ENCODE peak calls at places on chromosomes 13 and 19, in eight cellular contexts. L is HT1080; E is NCI-H510A treated with DMSO at 0.1 percent for 48 hours; R is activated CD4-positive, CD25-positive, alpha-beta regulatory T cell; A is left colon; T is stimulated activated CD4-positive, alpha-beta T cell treated with anti-CD3 and anti-CD28 coated beads, Interleukin-1b, Interleukin-23, amount 100 ng/mL, for 4 hours; X is LoVo; S is mucosa of gallbladder. M is an unnamed sample.

GRCh38 chr19:38433268-38433733 is at the start of gene RYR1:
- DNase-seq in L (no peak), E (no peak), R (peak; percentile 45), A (peak; percentile 48), T (peak; percentile 16), X (no peak), S (peak; percentile 19), M (no peak)

GRCh38 chr13:98853791-98854191 is 101.3 kb upstream of the SLC15A1 start:
- DNase-seq in L (peak; percentile 10), E (no peak), R (no peak), A (peak; percentile 41), T (no peak), X (no peak), S (no peak), M (no peak)

GRCh38 chr19:28393574-28394336 is 819.2 kb downstream of the UQCRFS1 start:
- DNase-seq in L (peak; percentile 22), E (no peak), R (no peak), A (no peak), T (no peak), X (no peak), S (no peak), M (no peak)

GRCh38 chr19:3478409-3479176 is 1.7 kb downstream of the SMIM24 start:
- DNase-seq in L (no peak), E (no peak), R (no peak), A (no peak), T (no peak), X (no peak), S (no peak), M (no peak)

GRCh38 chr13:36820222-36820621 is 1.2 kb downstream of the RFXAP start:
- DNase-seq in L (no peak), E (no peak), R (no peak), A (no peak), T (no peak), X (no peak), S (no peak), M (no peak)

GRCh38 chr19:43318796-43319314 is 34.6 kb upstream of the CD177 start:
- DNase-seq in L (no peak), E (no peak), R (no peak), A (no peak), T (no peak), X (no peak), S (no peak), M (no peak)

GRCh38 chr13:114089341-114089740 is 43.1 kb downstream of the RASA3 start:
- DNase-seq in L (no peak), E (peak; percentile 12), R (no peak), A (peak; percentile 18), T (no peak), X (no peak), S (no peak), M (no peak)

GRCh38 chr19:49020931-49021895 is 2.9 kb downstream of the CGB3 start:
- DNase-seq in L (peak; percentile 76), E (no peak), R (no peak), A (no peak), T (no peak), X (no peak), S (no peak), M (no peak)

GRCh38 chr13:92377396-92377795 is 849.2 kb upstream of the GPC6 start:
- DNase-seq in L (no peak), E (no peak), R (no peak), A (no peak), T (no peak), X (no peak), S (no peak), M (no peak)

GRCh38 chr13:90545070-90545840 is 802.2 kb upstream of the MIR17HG start:
- DNase-seq in L (peak; percentile 34), E (peak; percentile 90), R (no peak), A (no peak), T (no peak), X (no peak), S (no peak), M (no peak)

GRCh38 chr19:35495107-35496064 is 5.1 kb upstream of the KRTDAP start:
- DNase-seq in L (peak; percentile 44), E (peak; percentile 3), R (peak; percentile 45), A (peak; percentile 35), T (peak; percentile 85), X (peak; percentile 75), S (peak; percentile 28), M (peak; percentile 40)

GRCh38 chr13:47170971-47171370 is 274.1 kb upstream of the HTR2A start:
- DNase-seq in L (no peak), E (no peak), R (no peak), A (no peak), T (no peak), X (no peak), S (no peak), M (no peak)

GRCh38 chr13:79901336-79901735 is 420.4 kb downstream of the NDFIP2 start:
- DNase-seq in L (peak; percentile 32), E (no peak), R (no peak), A (no peak), T (no peak), X (no peak), S (no peak), M (no peak)

GRCh38 chr19:50723069-50723468 is at the start of gene CLEC11A:
- DNase-seq in L (peak; percentile 91), E (no peak), R (no peak), A (peak; percentile 37), T (no peak), X (no peak), S (peak; percentile 46), M (no peak)

GRCh38 chr19:38304866-38305429 is 897 bp downstream of the C19orf33 start:
- DNase-seq in L (no peak), E (no peak), R (no peak), A (peak; percentile 95), T (no peak), X (peak; percentile 94), S (peak; percentile 90), M (peak; percentile 88)

GRCh38 chr19:44750713-44751112 is 2.2 kb downstream of the BCL3 start:
- DNase-seq in L (no peak), E (no peak), R (no peak), A (no peak), T (no peak), X (no peak), S (no peak), M (no peak)

GRCh38 chr13:103187621-103188020 is 121.4 kb upstream of the SLC10A2 start:
- DNase-seq in L (no peak), E (peak; percentile 5), R (no peak), A (no peak), T (no peak), X (peak; percentile 7), S (peak; percentile 15), M (no peak)

GRCh38 chr19:3745363-3746045 is 16.0 kb downstream of the APBA3 start:
- DNase-seq in L (no peak), E (no peak), R (no peak), A (no peak), T (no peak), X (no peak), S (no peak), M (no peak)

GRCh38 chr13:37306778-37307544 is 201.5 kb upstream of the CSNK1A1L start:
- DNase-seq in L (peak; percentile 96), E (no peak), R (no peak), A (no peak), T (no peak), X (no peak), S (no peak), M (no peak)

GRCh38 chr19:48506138-48506733 is 5.4 kb downstream of the LMTK3 start:
- DNase-seq in L (peak; percentile 63), E (peak; percentile 14), R (no peak), A (no peak), T (no peak), X (peak; percentile 60), S (no peak), M (peak; percentile 56)

GRCh38 chr19:35505956-35506355 is 7.5 kb downstream of the DMKN start:
- DNase-seq in L (no peak), E (no peak), R (no peak), A (no peak), T (no peak), X (no peak), S (no peak), M (no peak)

GRCh38 chr13:99314640-99315176 is 7.5 kb upstream of the GPR183 start:
- DNase-seq in L (peak; percentile 42), E (peak; percentile 9), R (peak; percentile 20), A (no peak), T (peak; percentile 47), X (peak; percentile 18), S (no peak), M (no peak)

GRCh38 chr19:14979136-14979497 is 547 bp downstream of the SLC1A6 start:
- DNase-seq in L (no peak), E (no peak), R (no peak), A (no peak), T (no peak), X (no peak), S (no peak), M (no peak)

GRCh38 chr13:36673838-36674326 is at the start of gene SERTM1:
- DNase-seq in L (peak; percentile 8), E (peak; percentile 10), R (no peak), A (no peak), T (no peak), X (no peak), S (no peak), M (peak; percentile 8)

GRCh38 chr13:97528518-97528917 is 94.5 kb downstream of the RAP2A start:
- DNase-seq in L (no peak), E (no peak), R (no peak), A (no peak), T (no peak), X (no peak), S (no peak), M (no peak)

GRCh38 chr13:66348745-66349720 is 881.1 kb downstream of the PCDH9 start:
- DNase-seq in L (no peak), E (peak; percentile 30), R (no peak), A (no peak), T (no peak), X (no peak), S (no peak), M (no peak)

GRCh38 chr13:46146898-46147297 is 35.1 kb downstream of the LCP1 start:
- DNase-seq in L (no peak), E (no peak), R (no peak), A (no peak), T (no peak), X (no peak), S (no peak), M (no peak)

GRCh38 chr19:43444531-43445340 is 20.7 kb downstream of the LYPD3 start:
- DNase-seq in L (peak; percentile 17), E (no peak), R (no peak), A (no peak), T (no peak), X (no peak), S (no peak), M (no peak)

GRCh38 chr19:17402982-17403855 is 2.2 kb downstream of the BST2 start:
- DNase-seq in L (no peak), E (no peak), R (peak; percentile 48), A (no peak), T (no peak), X (no peak), S (no peak), M (no peak)

GRCh38 chr13:75761373-75761772 is 125.2 kb downstream of the LMO7 start:
- DNase-seq in L (no peak), E (no peak), R (no peak), A (no peak), T (no peak), X (no peak), S (no peak), M (no peak)

GRCh38 chr13:25227690-25228089 is 55.6 kb upstream of the AMER2 start:
- DNase-seq in L (no peak), E (no peak), R (no peak), A (no peak), T (no peak), X (no peak), S (no peak), M (no peak)

GRCh38 chr19:38617283-38617763 is 430 bp downstream of the MAP4K1 start:
- DNase-seq in L (no peak), E (no peak), R (no peak), A (no peak), T (no peak), X (no peak), S (no peak), M (no peak)